ENCODE peak calls at places on chromosomes 11 and 22, in nine cellular contexts. E is foreskin fibroblast; P is type B pancreatic cell; L is BJ; D is neural crest cell; H is AG09309; M is CD8-positive, alpha-beta T cell; Y is brain microvascular endothelial cell; N is omental fat pad. W is an unnamed sample.

GRCh38 chr11:133118563-133119303 is 413.6 kb downstream of the OPCML start:
- DNase-seq in Y (no peak), M (no peak), N (no peak), D (no peak), P (no peak), H (no peak), L (no peak), E (no peak), W (no peak)

GRCh38 chr11:83069441-83070043 is 2.2 kb downstream of the RAB30 start:
- DNase-seq in N (no peak), E (peak; percentile 26), P (no peak), L (no peak), Y (no peak), D (no peak), H (no peak), M (no peak), W (no peak)

GRCh38 chr22:19853879-19854777 is 546 bp downstream of the GNB1L start:
- DNase-seq in H (no peak), L (no peak), D (peak; percentile 36), Y (no peak), N (no peak), M (peak; percentile 25), P (no peak), E (no peak), W (no peak)

GRCh38 chr11:32081129-32081641 is 9.7 kb upstream of the RCN1 start:
- DNase-seq in D (no peak), H (no peak), P (no peak), E (peak; percentile 85), N (no peak), Y (peak; percentile 40), L (no peak), M (no peak), W (no peak)

GRCh38 chr22:23029521-23030228 is 40.6 kb upstream of the GNAZ start:
- DNase-seq in N (no peak), L (no peak), P (no peak), Y (no peak), E (no peak), M (no peak), D (no peak), H (no peak), W (no peak)

GRCh38 chr22:50058338-50059184 is 463 bp upstream of the TTLL8 start:
- DNase-seq in E (no peak), P (no peak), D (no peak), M (no peak), L (no peak), H (no peak), N (no peak), Y (no peak), W (no peak)

GRCh38 chr11:134662629-134663360 is 250.8 kb upstream of the B3GAT1 start:
- DNase-seq in M (no peak), D (no peak), Y (no peak), H (no peak), P (peak; percentile 52), E (no peak), L (no peak), N (no peak), W (no peak)

GRCh38 chr11:113338730-113339129 is 24.3 kb downstream of the TTC12 start:
- DNase-seq in P (no peak), D (no peak), E (no peak), L (no peak), H (no peak), Y (no peak), N (no peak), M (no peak), W (no peak)

GRCh38 chr22:38696606-38697005 is 4.1 kb downstream of the JOSD1 start:
- DNase-seq in H (peak; percentile 48), Y (peak; percentile 80), L (peak; percentile 55), D (no peak), M (peak; percentile 50), P (no peak), N (no peak), E (peak; percentile 90), W (no peak)

GRCh38 chr11:73034330-73034729 is 107.8 kb downstream of the FCHSD2 start:
- DNase-seq in D (no peak), L (no peak), H (no peak), E (no peak), P (no peak), Y (no peak), M (no peak), N (no peak), W (no peak)

GRCh38 chr11:1205121-1205986 is 17.5 kb upstream of the MUC5B start:
- DNase-seq in H (no peak), N (no peak), E (no peak), D (no peak), M (no peak), Y (no peak), L (no peak), P (peak; percentile 69), W (peak; percentile 8)

GRCh38 chr22:46557736-46558480 is 20.5 kb upstream of the CELSR1 start:
- DNase-seq in M (no peak), D (no peak), H (no peak), P (no peak), L (no peak), N (no peak), Y (no peak), E (no peak), W (no peak)

GRCh38 chr11:71206186-71206585 is 46.2 kb downstream of the SHANK2 start:
- DNase-seq in P (no peak), M (no peak), H (no peak), Y (no peak), L (no peak), D (no peak), E (peak; percentile 49), N (no peak), W (no peak)

GRCh38 chr11:65448418-65449196 is 26.0 kb downstream of the NEAT1 start:
- DNase-seq in D (no peak), M (no peak), E (peak; percentile 66), Y (peak; percentile 63), N (no peak), P (no peak), H (no peak), L (no peak), W (no peak)

GRCh38 chr11:33785609-33786008 is 11.3 kb upstream of the FBXO3 start:
- DNase-seq in N (no peak), L (no peak), D (no peak), P (no peak), M (no peak), H (no peak), E (no peak), Y (no peak), W (no peak)

DNA sequence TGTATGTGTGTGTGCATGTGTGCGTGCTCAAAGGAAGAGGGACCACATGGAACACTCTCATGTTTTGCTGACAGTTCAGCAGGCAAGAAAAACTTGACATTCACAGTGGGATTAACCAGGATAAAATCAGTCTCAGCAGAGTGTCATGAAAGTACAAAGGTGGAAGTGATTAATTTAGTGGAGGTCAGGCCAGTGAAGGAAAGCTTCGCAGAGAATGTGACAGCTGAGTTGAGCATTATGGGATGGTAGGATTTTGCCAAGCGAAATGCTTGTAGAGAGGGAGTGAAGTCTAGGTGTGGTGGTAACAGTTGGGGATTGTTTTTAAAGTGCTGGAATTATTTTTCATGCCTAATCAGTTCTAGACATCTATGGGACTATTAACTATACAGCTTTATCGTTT is 15.8 kb upstream of the FBXO3 start:
- DNase-seq in L (no peak), D (no peak), N (no peak), Y (no peak), E (no peak), M (no peak), P (no peak), H (no peak), W (no peak)
- TF ChIP-seq CTCF in L (no peak), D (no peak), N (no peak), Y (no peak), E (no peak), M (no peak), P (no peak), H (no peak), W (no peak)

GRCh38 chr11:104907521-104908185 is 9.4 kb upstream of the CASP12 start:
- DNase-seq in L (no peak), H (no peak), M (no peak), Y (no peak), E (peak; percentile 94), D (no peak), N (no peak), P (no peak), W (no peak)

GRCh38 chr11:104908186-104908531 is 9.9 kb upstream of the CASP12 start:
- DNase-seq in H (no peak), Y (no peak), L (no peak), N (no peak), E (no peak), D (no peak), P (no peak), M (no peak), W (no peak)

DNA sequence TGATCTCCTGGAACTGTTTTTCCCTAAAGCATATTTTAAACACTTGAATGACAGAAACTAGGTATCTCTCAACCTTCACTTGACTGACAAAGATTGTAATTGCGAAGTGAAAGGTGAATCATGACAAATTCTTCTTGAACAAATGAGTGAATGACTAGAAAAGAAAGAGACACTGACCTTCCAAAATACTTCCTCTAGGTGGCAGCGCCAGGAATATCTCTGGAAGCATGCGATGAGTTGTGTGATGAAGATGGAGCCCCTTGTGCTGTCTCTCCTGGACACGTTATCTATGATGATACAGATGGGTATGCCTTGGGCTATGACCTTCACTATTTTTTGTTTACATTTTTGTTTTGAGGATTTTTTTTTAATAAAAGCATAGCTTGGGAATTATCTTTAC is 7.0 kb upstream of the CASP12 start:
- DNase-seq in P (no peak), L (no peak), Y (no peak), H (no peak), M (no peak), D (no peak), E (no peak), N (no peak), W (no peak)
- TF ChIP-seq CTCF in P (no peak), L (peak; percentile 11), Y (peak; percentile 20), H (peak; percentile 11), M (no peak), D (peak; percentile 31), E (no peak), N (no peak), W (no peak)

DNA sequence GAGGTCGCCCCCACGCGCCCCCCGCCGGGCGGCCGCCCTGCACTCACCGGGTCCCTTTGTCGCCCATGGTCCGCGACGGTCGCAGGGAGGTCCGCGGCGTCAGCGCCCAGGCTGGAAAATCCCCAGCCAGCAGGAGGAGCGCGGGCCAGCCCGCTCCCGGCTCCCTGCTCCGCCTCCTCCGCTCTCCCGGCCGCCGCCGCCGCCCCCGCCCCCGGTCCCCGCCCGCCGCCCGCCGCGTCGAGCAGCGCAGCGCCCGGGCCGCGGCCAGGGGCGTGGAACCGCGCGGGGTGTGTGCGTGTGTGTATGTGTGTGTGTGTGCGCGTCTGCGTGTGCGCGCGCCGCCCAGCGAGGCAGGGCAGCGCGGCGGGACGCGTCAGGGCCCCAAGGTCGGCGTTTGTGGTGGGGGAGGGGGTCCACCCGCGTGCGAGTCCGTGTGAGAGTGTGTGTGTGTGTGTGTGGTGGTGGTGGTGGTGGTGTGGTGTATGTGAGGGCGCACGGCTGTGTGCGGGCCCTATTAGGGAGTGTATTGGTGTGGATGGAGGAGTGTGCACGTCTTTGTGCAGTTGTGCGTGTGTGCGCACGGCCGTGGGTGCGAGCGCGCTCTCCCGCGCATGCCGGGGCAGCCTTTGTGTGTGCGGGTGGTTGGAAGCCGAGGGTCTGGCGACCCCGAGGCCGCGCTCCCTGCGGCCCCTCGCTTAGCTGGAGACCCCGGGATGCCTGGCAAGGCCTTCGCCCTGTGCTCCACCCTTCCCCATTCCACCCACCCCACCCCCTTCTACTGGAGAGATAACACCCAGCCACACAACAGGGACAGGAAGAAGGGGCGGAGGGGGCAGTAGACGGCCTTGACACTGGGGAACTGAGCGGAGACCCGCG is at the start of gene ARRB1:
- DNase-seq in E (peak; percentile 70), P (peak; percentile 79), D (peak; percentile 51), N (peak; percentile 44), M (peak; percentile 59), L (no peak), H (no peak), Y (peak; percentile 6), W (peak; percentile 47)
- TF ChIP-seq CTCF in E (no peak), P (no peak), D (no peak), N (no peak), M (no peak), L (peak; percentile 23), H (no peak), Y (peak; percentile 32), W (peak; percentile 42)

GRCh38 chr11:10540546-10540914 is 457 bp downstream of the RNF141 start:
- DNase-seq in H (no peak), L (no peak), N (peak; percentile 43), P (peak; percentile 68), E (peak; percentile 43), M (no peak), D (no peak), Y (peak; percentile 13), W (peak; percentile 51)
- TF ChIP-seq CTCF in H (no peak), L (no peak), N (no peak), P (no peak), E (no peak), M (no peak), D (no peak), Y (no peak), W (no peak)